ENCODE peak calls at places on chromosomes 12 and 14, in four cellular contexts. One of them, this sample, is unnamed.

GRCh38 chr12:79521576-79521975 is 169.2 kb downstream of the PAWR start:
- DNase-seq in stomach: no peak
- DNase-seq in A549: no peak
- DNase-seq in suprapubic skin: no peak
- DNase-seq in this sample: no peak

GRCh38 chr12:47340391-47341015 is 260.7 kb upstream of the AMIGO2 start:
- DNase-seq in stomach: no peak
- DNase-seq in A549: no peak
- DNase-seq in suprapubic skin: no peak
- DNase-seq in this sample: no peak

GRCh38 chr14:58107947-58108552 is 44.0 kb downstream of the ARMH4 start:
- DNase-seq in stomach: no peak
- DNase-seq in A549: peak
- DNase-seq in suprapubic skin: no peak
- DNase-seq in this sample: no peak

GRCh38 chr12:108702534-108702933 is 28.8 kb downstream of the CORO1C start:
- DNase-seq in stomach: no peak
- DNase-seq in A549: no peak
- DNase-seq in suprapubic skin: no peak
- DNase-seq in this sample: peak

GRCh38 chr14:29321646-29322045 is 555.1 kb downstream of the FOXG1 start:
- DNase-seq in stomach: no peak
- DNase-seq in A549: no peak
- DNase-seq in suprapubic skin: no peak
- DNase-seq in this sample: no peak

GRCh38 chr14:24806061-24806678 is 172.2 kb upstream of the GZMB start:
- DNase-seq in stomach: peak
- DNase-seq in A549: peak
- DNase-seq in suprapubic skin: no peak
- DNase-seq in this sample: peak

GRCh38 chr14:89000007-89000942 is 175.8 kb downstream of the TTC8 start:
- DNase-seq in stomach: peak
- DNase-seq in A549: peak
- DNase-seq in suprapubic skin: no peak
- DNase-seq in this sample: no peak

GRCh38 chr12:48932878-48933277 is 7.6 kb upstream of the FKBP11 start:
- DNase-seq in stomach: no peak
- DNase-seq in A549: no peak
- DNase-seq in suprapubic skin: no peak
- DNase-seq in this sample: no peak

GRCh38 chr14:21075719-21076437 is 5.8 kb downstream of the ARHGEF40 start:
- DNase-seq in stomach: no peak
- DNase-seq in A549: no peak
- DNase-seq in suprapubic skin: no peak
- DNase-seq in this sample: no peak

GRCh38 chr14:89185919-89186849 is 230.8 kb downstream of the FOXN3 start:
- DNase-seq in stomach: no peak
- DNase-seq in A549: no peak
- DNase-seq in suprapubic skin: no peak
- DNase-seq in this sample: no peak

GRCh38 chr14:88559852-88560251 is 3.0 kb upstream of the ZC3H14 start:
- DNase-seq in stomach: no peak
- DNase-seq in A549: no peak
- DNase-seq in suprapubic skin: no peak
- DNase-seq in this sample: no peak

GRCh38 chr12:23760495-23760894 is 189.0 kb downstream of the SOX5 start:
- DNase-seq in stomach: no peak
- DNase-seq in A549: no peak
- DNase-seq in suprapubic skin: no peak
- DNase-seq in this sample: no peak

GRCh38 chr12:48767521-48767920 is 21.4 kb downstream of the ADCY6 start:
- DNase-seq in stomach: no peak
- DNase-seq in A549: no peak
- DNase-seq in suprapubic skin: no peak
- DNase-seq in this sample: no peak

GRCh38 chr12:50101663-50102062 is 2.1 kb upstream of the GPD1 start:
- DNase-seq in stomach: no peak
- DNase-seq in A549: peak
- DNase-seq in suprapubic skin: no peak
- DNase-seq in this sample: no peak

GRCh38 chr12:104433061-104433460 is 23.7 kb upstream of the CHST11 start:
- DNase-seq in stomach: no peak
- DNase-seq in A549: no peak
- DNase-seq in suprapubic skin: no peak
- DNase-seq in this sample: no peak

GRCh38 chr14:77582511-77582910 is 33.9 kb downstream of the SPTLC2 start:
- DNase-seq in stomach: no peak
- DNase-seq in A549: no peak
- DNase-seq in suprapubic skin: no peak
- DNase-seq in this sample: peak

GRCh38 chr14:20302042-20302761 is 3.5 kb downstream of the TTC5 start:
- DNase-seq in stomach: no peak
- DNase-seq in A549: no peak
- DNase-seq in suprapubic skin: no peak
- DNase-seq in this sample: no peak

GRCh38 chr12:7093486-7093885 is 1.2 kb upstream of the C1R start:
- DNase-seq in stomach: no peak
- DNase-seq in A549: no peak
- DNase-seq in suprapubic skin: peak
- DNase-seq in this sample: no peak

GRCh38 chr14:104913413-104913812 is 11.3 kb upstream of the PLD4 start:
- DNase-seq in stomach: no peak
- DNase-seq in A549: no peak
- DNase-seq in suprapubic skin: no peak
- DNase-seq in this sample: no peak

GRCh38 chr14:92973265-92973797 is 50.4 kb downstream of the CHGA start:
- DNase-seq in stomach: peak
- DNase-seq in A549: no peak
- DNase-seq in suprapubic skin: peak
- DNase-seq in this sample: peak

GRCh38 chr12:31861360-31861759 is 97.9 kb upstream of the RESF1 start:
- DNase-seq in stomach: no peak
- DNase-seq in A549: no peak
- DNase-seq in suprapubic skin: no peak
- DNase-seq in this sample: no peak

GRCh38 chr12:49777800-49778748 is 36.7 kb downstream of the TMBIM6 start:
- DNase-seq in stomach: peak
- DNase-seq in A549: peak
- DNase-seq in suprapubic skin: no peak
- DNase-seq in this sample: no peak

GRCh38 chr12:14885718-14886201 is at the start of gene MGP:
- DNase-seq in stomach: no peak
- DNase-seq in A549: no peak
- DNase-seq in suprapubic skin: peak
- DNase-seq in this sample: peak

DNA sequence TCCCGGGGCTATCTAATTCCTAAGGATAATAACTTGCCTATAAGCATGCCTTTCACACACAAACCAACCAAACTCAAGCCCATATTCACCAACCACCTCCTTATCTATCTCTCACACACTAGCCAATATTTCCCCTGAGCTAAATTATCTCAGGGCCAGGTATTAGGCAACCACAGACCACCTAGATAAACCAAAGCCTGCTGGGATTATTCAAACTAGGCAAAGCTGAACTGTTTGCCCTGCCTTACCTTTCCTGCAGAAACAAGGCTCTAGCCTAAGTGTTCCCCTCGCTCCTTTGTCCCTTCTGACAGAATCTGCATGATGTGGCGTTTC is 114.7 kb upstream of the EEA1 start:
- DNase-seq in stomach: no peak
- DNase-seq in A549: no peak
- DNase-seq in suprapubic skin: no peak
- DNase-seq in this sample: no peak
- TF ChIP-seq EP300 in stomach: no peak
- TF ChIP-seq EP300 in A549: no peak
- TF ChIP-seq EP300 in suprapubic skin: no peak
- TF ChIP-seq EP300 in this sample: no peak

DNA sequence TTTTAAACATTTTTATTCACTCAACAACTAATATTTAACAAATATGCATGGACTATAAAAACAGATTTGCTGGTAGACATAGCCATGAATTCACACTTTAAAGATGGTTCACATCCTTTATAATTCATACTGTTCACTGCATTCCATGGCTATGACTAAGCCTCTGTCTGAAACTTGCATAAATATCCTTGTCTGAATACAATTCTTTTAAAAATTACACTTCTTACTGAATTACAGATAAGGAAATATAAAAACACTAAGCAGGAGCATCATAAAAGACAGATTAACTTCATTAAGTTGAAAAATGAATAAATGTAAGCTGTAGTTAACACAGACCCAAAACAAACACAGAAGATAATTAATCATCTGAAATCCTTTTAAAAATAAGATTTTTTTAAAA is 53.8 kb downstream of the GXYLT1 start:
- DNase-seq in stomach: no peak
- DNase-seq in A549: no peak
- DNase-seq in suprapubic skin: no peak
- DNase-seq in this sample: no peak
- TF ChIP-seq EP300 in stomach: no peak
- TF ChIP-seq EP300 in A549: no peak
- TF ChIP-seq EP300 in suprapubic skin: no peak
- TF ChIP-seq EP300 in this sample: no peak

GRCh38 chr12:85405781-85406522 is 125.9 kb downstream of the ALX1 start:
- DNase-seq in stomach: no peak
- DNase-seq in A549: no peak
- DNase-seq in suprapubic skin: no peak
- DNase-seq in this sample: no peak
- TF ChIP-seq EP300 in stomach: no peak
- TF ChIP-seq EP300 in A549: no peak
- TF ChIP-seq EP300 in suprapubic skin: no peak
- TF ChIP-seq EP300 in this sample: no peak

DNA sequence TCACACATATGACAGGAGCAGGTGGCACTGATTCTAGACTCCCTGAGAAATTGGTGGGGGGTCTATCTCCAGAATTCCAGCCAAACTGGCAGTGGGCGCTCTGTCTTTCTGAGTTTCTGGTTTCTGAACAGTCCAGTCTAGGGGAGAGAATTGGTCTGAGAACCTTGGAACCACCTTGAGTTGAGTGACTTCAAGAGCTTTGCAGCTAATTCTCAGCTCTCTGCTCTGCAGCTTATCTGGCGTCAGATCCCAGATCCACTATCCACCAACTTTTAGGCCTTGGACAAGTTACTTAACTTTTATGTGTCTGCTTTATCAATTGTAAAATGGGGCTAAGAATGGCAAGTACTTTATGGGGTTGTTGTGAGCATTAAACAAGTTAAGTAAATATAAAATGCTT is 1.7 kb upstream of the KRT76 start:
- DNase-seq in stomach: no peak
- DNase-seq in A549: no peak
- DNase-seq in suprapubic skin: no peak
- DNase-seq in this sample: no peak
- TF ChIP-seq EP300 in stomach: no peak
- TF ChIP-seq EP300 in A549: no peak
- TF ChIP-seq EP300 in suprapubic skin: no peak
- TF ChIP-seq EP300 in this sample: no peak